ENCODE peak calls at places on chromosome 13, in nine cellular contexts. One of them, this sample, is unnamed.

GRCh38 chr13:92317066-92317465 is 909.5 kb upstream of the GPC6 start:
- DNase-seq in left ventricle myocardium inferior: no peak
- DNase-seq in tibial nerve: no peak
- DNase-seq in SK-N-SH: no peak
- DNase-seq in uterus: no peak
- DNase-seq in fibroblast of lung: peak
- DNase-seq in PC-3: no peak
- DNase-seq in breast epithelium: no peak
- DNase-seq in naive thymus-derived CD4-positive, alpha-beta T cell: no peak
- DNase-seq in this sample: no peak

GRCh38 chr13:39655041-39655568 is 357 bp upstream of the COG6 start:
- DNase-seq in left ventricle myocardium inferior: no peak
- DNase-seq in tibial nerve: no peak
- DNase-seq in SK-N-SH: peak
- DNase-seq in uterus: no peak
- DNase-seq in fibroblast of lung: no peak
- DNase-seq in PC-3: no peak
- DNase-seq in breast epithelium: no peak
- DNase-seq in naive thymus-derived CD4-positive, alpha-beta T cell: no peak
- DNase-seq in this sample: no peak

GRCh38 chr13:107867701-107868661 is 347.4 kb downstream of the LIG4 start:
- DNase-seq in left ventricle myocardium inferior: no peak
- DNase-seq in tibial nerve: no peak
- DNase-seq in SK-N-SH: peak
- DNase-seq in uterus: no peak
- DNase-seq in fibroblast of lung: peak
- DNase-seq in PC-3: peak
- DNase-seq in breast epithelium: no peak
- DNase-seq in naive thymus-derived CD4-positive, alpha-beta T cell: no peak
- DNase-seq in this sample: no peak

GRCh38 chr13:25267715-25268114 is 19.6 kb downstream of the MTMR6 start:
- DNase-seq in left ventricle myocardium inferior: no peak
- DNase-seq in tibial nerve: no peak
- DNase-seq in SK-N-SH: peak
- DNase-seq in uterus: no peak
- DNase-seq in fibroblast of lung: peak
- DNase-seq in PC-3: peak
- DNase-seq in breast epithelium: no peak
- DNase-seq in naive thymus-derived CD4-positive, alpha-beta T cell: peak
- DNase-seq in this sample: no peak

GRCh38 chr13:105207586-105208293 is 1327.7 kb downstream of the EFNB2 start:
- DNase-seq in left ventricle myocardium inferior: no peak
- DNase-seq in tibial nerve: no peak
- DNase-seq in SK-N-SH: no peak
- DNase-seq in uterus: no peak
- DNase-seq in fibroblast of lung: peak
- DNase-seq in PC-3: no peak
- DNase-seq in breast epithelium: no peak
- DNase-seq in naive thymus-derived CD4-positive, alpha-beta T cell: no peak
- DNase-seq in this sample: no peak

GRCh38 chr13:94195715-94196114 is 283.8 kb downstream of the DCT start:
- DNase-seq in left ventricle myocardium inferior: no peak
- DNase-seq in tibial nerve: no peak
- DNase-seq in SK-N-SH: no peak
- DNase-seq in uterus: no peak
- DNase-seq in fibroblast of lung: peak
- DNase-seq in PC-3: peak
- DNase-seq in breast epithelium: no peak
- DNase-seq in naive thymus-derived CD4-positive, alpha-beta T cell: no peak
- DNase-seq in this sample: no peak

GRCh38 chr13:92487238-92487637 is 739.4 kb upstream of the GPC6 start:
- DNase-seq in left ventricle myocardium inferior: no peak
- DNase-seq in tibial nerve: no peak
- DNase-seq in SK-N-SH: no peak
- DNase-seq in uterus: no peak
- DNase-seq in fibroblast of lung: no peak
- DNase-seq in PC-3: no peak
- DNase-seq in breast epithelium: no peak
- DNase-seq in naive thymus-derived CD4-positive, alpha-beta T cell: no peak
- DNase-seq in this sample: no peak

GRCh38 chr13:95385808-95386207 is 84.6 kb upstream of the ABCC4 start:
- DNase-seq in left ventricle myocardium inferior: no peak
- DNase-seq in tibial nerve: no peak
- DNase-seq in SK-N-SH: no peak
- DNase-seq in uterus: no peak
- DNase-seq in fibroblast of lung: no peak
- DNase-seq in PC-3: no peak
- DNase-seq in breast epithelium: no peak
- DNase-seq in naive thymus-derived CD4-positive, alpha-beta T cell: no peak
- DNase-seq in this sample: no peak

GRCh38 chr13:42061943-42062342 is 13.5 kb downstream of the DGKH start:
- DNase-seq in left ventricle myocardium inferior: no peak
- DNase-seq in tibial nerve: no peak
- DNase-seq in SK-N-SH: no peak
- DNase-seq in uterus: no peak
- DNase-seq in fibroblast of lung: no peak
- DNase-seq in PC-3: no peak
- DNase-seq in breast epithelium: no peak
- DNase-seq in naive thymus-derived CD4-positive, alpha-beta T cell: no peak
- DNase-seq in this sample: no peak

GRCh38 chr13:49995535-49996165 is 1.2 kb upstream of the TRIM13 start:
- DNase-seq in left ventricle myocardium inferior: no peak
- DNase-seq in tibial nerve: no peak
- DNase-seq in SK-N-SH: peak
- DNase-seq in uterus: no peak
- DNase-seq in fibroblast of lung: peak
- DNase-seq in PC-3: no peak
- DNase-seq in breast epithelium: no peak
- DNase-seq in naive thymus-derived CD4-positive, alpha-beta T cell: peak
- DNase-seq in this sample: no peak

GRCh38 chr13:44188257-44188656 is 185.4 kb upstream of the SERP2 start:
- DNase-seq in left ventricle myocardium inferior: no peak
- DNase-seq in tibial nerve: no peak
- DNase-seq in SK-N-SH: no peak
- DNase-seq in uterus: no peak
- DNase-seq in fibroblast of lung: peak
- DNase-seq in PC-3: peak
- DNase-seq in breast epithelium: no peak
- DNase-seq in naive thymus-derived CD4-positive, alpha-beta T cell: no peak
- DNase-seq in this sample: no peak

GRCh38 chr13:44193731-44194130 is 179.9 kb upstream of the SERP2 start:
- DNase-seq in left ventricle myocardium inferior: no peak
- DNase-seq in tibial nerve: no peak
- DNase-seq in SK-N-SH: no peak
- DNase-seq in uterus: no peak
- DNase-seq in fibroblast of lung: no peak
- DNase-seq in PC-3: no peak
- DNase-seq in breast epithelium: no peak
- DNase-seq in naive thymus-derived CD4-positive, alpha-beta T cell: no peak
- DNase-seq in this sample: no peak

GRCh38 chr13:44189085-44189484 is 184.5 kb upstream of the SERP2 start:
- DNase-seq in left ventricle myocardium inferior: no peak
- DNase-seq in tibial nerve: no peak
- DNase-seq in SK-N-SH: no peak
- DNase-seq in uterus: no peak
- DNase-seq in fibroblast of lung: no peak
- DNase-seq in PC-3: no peak
- DNase-seq in breast epithelium: no peak
- DNase-seq in naive thymus-derived CD4-positive, alpha-beta T cell: no peak
- DNase-seq in this sample: no peak

GRCh38 chr13:44191504-44192171 is 182.0 kb upstream of the SERP2 start:
- DNase-seq in left ventricle myocardium inferior: no peak
- DNase-seq in tibial nerve: peak
- DNase-seq in SK-N-SH: peak
- DNase-seq in uterus: peak
- DNase-seq in fibroblast of lung: peak
- DNase-seq in PC-3: peak
- DNase-seq in breast epithelium: no peak
- DNase-seq in naive thymus-derived CD4-positive, alpha-beta T cell: peak
- DNase-seq in this sample: no peak

GRCh38 chr13:44191103-44191502 is 182.5 kb upstream of the SERP2 start:
- DNase-seq in left ventricle myocardium inferior: no peak
- DNase-seq in tibial nerve: no peak
- DNase-seq in SK-N-SH: no peak
- DNase-seq in uterus: no peak
- DNase-seq in fibroblast of lung: no peak
- DNase-seq in PC-3: no peak
- DNase-seq in breast epithelium: no peak
- DNase-seq in naive thymus-derived CD4-positive, alpha-beta T cell: no peak
- DNase-seq in this sample: no peak
- H3K27ac ChIP-seq in left ventricle myocardium inferior: peak
- H3K27ac ChIP-seq in tibial nerve: no peak
- H3K27ac ChIP-seq in SK-N-SH: no peak
- H3K27ac ChIP-seq in uterus: peak
- H3K27ac ChIP-seq in fibroblast of lung: no peak
- H3K27ac ChIP-seq in PC-3: no peak
- H3K27ac ChIP-seq in breast epithelium: peak
- H3K27ac ChIP-seq in naive thymus-derived CD4-positive, alpha-beta T cell: no peak
- H3K27ac ChIP-seq in this sample: no peak

GRCh38 chr13:98399756-98400155 is 177.2 kb downstream of the STK24 start:
- DNase-seq in left ventricle myocardium inferior: no peak
- DNase-seq in tibial nerve: no peak
- DNase-seq in SK-N-SH: no peak
- DNase-seq in uterus: no peak
- DNase-seq in fibroblast of lung: no peak
- DNase-seq in PC-3: no peak
- DNase-seq in breast epithelium: no peak
- DNase-seq in naive thymus-derived CD4-positive, alpha-beta T cell: no peak
- DNase-seq in this sample: no peak

GRCh38 chr13:98394820-98395510 is 181.9 kb downstream of the STK24 start:
- DNase-seq in left ventricle myocardium inferior: no peak
- DNase-seq in tibial nerve: no peak
- DNase-seq in SK-N-SH: no peak
- DNase-seq in uterus: no peak
- DNase-seq in fibroblast of lung: no peak
- DNase-seq in PC-3: no peak
- DNase-seq in breast epithelium: no peak
- DNase-seq in naive thymus-derived CD4-positive, alpha-beta T cell: no peak
- DNase-seq in this sample: no peak

GRCh38 chr13:98396071-98396710 is 180.7 kb downstream of the STK24 start:
- DNase-seq in left ventricle myocardium inferior: no peak
- DNase-seq in tibial nerve: no peak
- DNase-seq in SK-N-SH: no peak
- DNase-seq in uterus: no peak
- DNase-seq in fibroblast of lung: no peak
- DNase-seq in PC-3: no peak
- DNase-seq in breast epithelium: no peak
- DNase-seq in naive thymus-derived CD4-positive, alpha-beta T cell: no peak
- DNase-seq in this sample: no peak

GRCh38 chr13:98397221-98397620 is 179.7 kb downstream of the STK24 start:
- DNase-seq in left ventricle myocardium inferior: no peak
- DNase-seq in tibial nerve: no peak
- DNase-seq in SK-N-SH: no peak
- DNase-seq in uterus: no peak
- DNase-seq in fibroblast of lung: peak
- DNase-seq in PC-3: no peak
- DNase-seq in breast epithelium: no peak
- DNase-seq in naive thymus-derived CD4-positive, alpha-beta T cell: no peak
- DNase-seq in this sample: no peak

DNA sequence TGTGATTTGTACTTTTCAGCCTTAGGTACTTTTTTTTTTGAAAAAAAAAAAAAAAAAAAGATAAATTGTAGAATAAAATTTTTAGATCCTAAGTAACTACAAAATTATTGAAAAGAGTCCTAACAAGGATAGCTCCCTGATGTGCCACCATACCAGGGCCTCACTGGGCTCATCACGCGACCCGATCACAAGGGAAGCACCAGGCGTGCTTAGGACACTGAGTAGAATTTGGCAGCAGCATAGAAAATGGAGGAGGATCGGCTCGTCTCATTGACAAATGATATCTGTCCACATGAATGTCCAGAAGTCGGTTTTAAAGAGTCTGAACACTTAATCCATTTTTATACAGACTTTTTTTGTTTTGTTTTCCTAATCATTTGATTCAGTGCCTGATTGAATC is 179.0 kb downstream of the STK24 start:
- DNase-seq in left ventricle myocardium inferior: no peak
- DNase-seq in tibial nerve: no peak
- DNase-seq in SK-N-SH: no peak
- DNase-seq in uterus: no peak
- DNase-seq in fibroblast of lung: no peak
- DNase-seq in PC-3: no peak
- DNase-seq in breast epithelium: no peak
- DNase-seq in naive thymus-derived CD4-positive, alpha-beta T cell: no peak
- DNase-seq in this sample: no peak
- H3K27ac ChIP-seq in left ventricle myocardium inferior: no peak
- H3K27ac ChIP-seq in tibial nerve: no peak
- H3K27ac ChIP-seq in SK-N-SH: no peak
- H3K27ac ChIP-seq in uterus: no peak
- H3K27ac ChIP-seq in fibroblast of lung: no peak
- H3K27ac ChIP-seq in PC-3: no peak
- H3K27ac ChIP-seq in breast epithelium: no peak
- H3K27ac ChIP-seq in naive thymus-derived CD4-positive, alpha-beta T cell: no peak
- H3K27ac ChIP-seq in this sample: no peak

DNA sequence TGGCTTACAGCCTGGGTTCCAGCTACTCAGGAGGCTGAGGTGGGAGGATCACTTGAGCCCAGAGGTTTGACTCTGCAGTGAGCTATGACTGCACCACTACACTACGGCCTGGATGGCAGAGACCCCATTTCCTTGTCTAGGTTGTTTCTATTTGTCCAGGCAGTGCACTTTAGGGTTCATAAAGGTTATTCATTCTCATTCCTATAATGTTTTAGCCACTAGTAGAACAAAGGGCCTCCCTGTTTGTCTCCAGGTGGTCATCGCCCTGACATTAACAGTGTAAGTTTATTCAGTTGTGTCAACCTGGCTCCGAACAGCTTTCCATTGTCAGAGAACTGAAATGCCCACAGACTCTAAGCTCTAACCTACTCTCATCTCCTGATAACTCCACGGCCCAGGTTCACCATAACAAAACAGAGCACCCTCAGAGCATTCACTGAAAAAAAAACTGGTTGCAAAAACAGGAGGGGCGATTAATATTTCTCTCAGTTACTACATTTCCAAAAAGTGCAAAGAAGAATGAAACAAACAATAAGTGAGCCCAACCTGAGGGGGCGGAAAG is 37.1 kb downstream of the SMAD9 start:
- DNase-seq in left ventricle myocardium inferior: no peak
- DNase-seq in tibial nerve: no peak
- DNase-seq in SK-N-SH: no peak
- DNase-seq in uterus: no peak
- DNase-seq in fibroblast of lung: no peak
- DNase-seq in PC-3: no peak
- DNase-seq in breast epithelium: no peak
- DNase-seq in naive thymus-derived CD4-positive, alpha-beta T cell: no peak
- DNase-seq in this sample: no peak
- H3K27ac ChIP-seq in left ventricle myocardium inferior: no peak
- H3K27ac ChIP-seq in tibial nerve: no peak
- H3K27ac ChIP-seq in SK-N-SH: no peak
- H3K27ac ChIP-seq in uterus: no peak
- H3K27ac ChIP-seq in fibroblast of lung: no peak
- H3K27ac ChIP-seq in PC-3: no peak
- H3K27ac ChIP-seq in breast epithelium: no peak
- H3K27ac ChIP-seq in naive thymus-derived CD4-positive, alpha-beta T cell: no peak
- H3K27ac ChIP-seq in this sample: peak

DNA sequence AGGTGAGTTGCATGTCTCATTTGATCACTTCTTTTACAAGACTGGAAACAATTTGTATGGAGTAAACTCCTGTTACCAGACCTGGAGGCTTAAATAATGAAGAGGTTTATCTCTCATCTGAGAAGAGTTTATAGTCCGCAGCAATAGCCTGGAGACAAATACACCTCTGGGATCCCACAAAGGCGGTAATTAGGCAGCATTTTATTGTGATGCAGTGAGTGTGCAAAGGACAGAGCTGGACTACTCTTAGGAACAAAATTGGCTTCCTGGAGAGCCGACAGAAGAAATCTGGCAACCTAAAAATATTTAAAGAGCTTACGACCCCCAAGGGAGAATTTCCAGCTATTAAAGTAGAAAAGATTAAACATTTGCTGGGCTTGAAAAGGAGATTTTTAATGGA is 11.8 kb upstream of the KATNAL1 start:
- DNase-seq in left ventricle myocardium inferior: no peak
- DNase-seq in tibial nerve: no peak
- DNase-seq in SK-N-SH: no peak
- DNase-seq in uterus: no peak
- DNase-seq in fibroblast of lung: no peak
- DNase-seq in PC-3: no peak
- DNase-seq in breast epithelium: no peak
- DNase-seq in naive thymus-derived CD4-positive, alpha-beta T cell: no peak
- DNase-seq in this sample: no peak
- H3K27ac ChIP-seq in left ventricle myocardium inferior: no peak
- H3K27ac ChIP-seq in tibial nerve: no peak
- H3K27ac ChIP-seq in SK-N-SH: no peak
- H3K27ac ChIP-seq in uterus: peak
- H3K27ac ChIP-seq in fibroblast of lung: no peak
- H3K27ac ChIP-seq in PC-3: no peak
- H3K27ac ChIP-seq in breast epithelium: no peak
- H3K27ac ChIP-seq in naive thymus-derived CD4-positive, alpha-beta T cell: no peak
- H3K27ac ChIP-seq in this sample: no peak